ENCODE peak calls at places on chromosomes 4 and X, in four cellular contexts. One of them, this sample, is unnamed.

GRCh38 chr4:61996943-61997342 is 796.8 kb downstream of the ADGRL3 start:
- DNase-seq in NCI-H1436: no peak
- DNase-seq in effector memory CD8-positive, alpha-beta T cell: no peak
- DNase-seq in osteocyte: no peak
- DNase-seq in this sample: no peak

GRCh38 chrX:134676440-134676839 is 18.2 kb upstream of the PLAC1 start:
- DNase-seq in NCI-H1436: no peak
- DNase-seq in effector memory CD8-positive, alpha-beta T cell: no peak
- DNase-seq in osteocyte: no peak
- DNase-seq in this sample: no peak

GRCh38 chrX:73215263-73215662 is 612 bp upstream of the NAP1L2 start:
- DNase-seq in NCI-H1436: no peak
- DNase-seq in effector memory CD8-positive, alpha-beta T cell: no peak
- DNase-seq in osteocyte: no peak
- DNase-seq in this sample: peak; percentile 48

GRCh38 chr4:35725131-35725530 is 519.2 kb downstream of the ARAP2 start:
- DNase-seq in NCI-H1436: no peak
- DNase-seq in effector memory CD8-positive, alpha-beta T cell: no peak
- DNase-seq in osteocyte: no peak
- DNase-seq in this sample: no peak

GRCh38 chr4:175540732-175541131 is 271.3 kb downstream of the GPM6A start:
- DNase-seq in NCI-H1436: no peak
- DNase-seq in effector memory CD8-positive, alpha-beta T cell: no peak
- DNase-seq in osteocyte: no peak
- DNase-seq in this sample: no peak

GRCh38 chrX:111095974-111096870 is at the start of gene PAK3:
- DNase-seq in NCI-H1436: peak; percentile 80
- DNase-seq in effector memory CD8-positive, alpha-beta T cell: no peak
- DNase-seq in osteocyte: no peak
- DNase-seq in this sample: no peak

GRCh38 chr4:85151786-85152185 is 185.3 kb upstream of the WDFY3 start:
- DNase-seq in NCI-H1436: no peak
- DNase-seq in effector memory CD8-positive, alpha-beta T cell: no peak
- DNase-seq in osteocyte: no peak
- DNase-seq in this sample: no peak

GRCh38 chrX:104565791-104566687 is at the start of gene IL1RAPL2:
- DNase-seq in NCI-H1436: no peak
- DNase-seq in effector memory CD8-positive, alpha-beta T cell: no peak
- DNase-seq in osteocyte: no peak
- DNase-seq in this sample: no peak

GRCh38 chr4:25437951-25438350 is 60.9 kb downstream of the ANAPC4 start:
- DNase-seq in NCI-H1436: no peak
- DNase-seq in effector memory CD8-positive, alpha-beta T cell: no peak
- DNase-seq in osteocyte: peak; percentile 38
- DNase-seq in this sample: no peak

GRCh38 chr4:186934841-186935443 is 211.3 kb upstream of the FAT1 start:
- DNase-seq in NCI-H1436: no peak
- DNase-seq in effector memory CD8-positive, alpha-beta T cell: no peak
- DNase-seq in osteocyte: no peak
- DNase-seq in this sample: no peak

GRCh38 chr4:76023381-76023780 is at the start of gene CXCL10:
- DNase-seq in NCI-H1436: no peak
- DNase-seq in effector memory CD8-positive, alpha-beta T cell: no peak
- DNase-seq in osteocyte: no peak
- DNase-seq in this sample: no peak

GRCh38 chrX:47351706-47352105 is 18.7 kb upstream of the ZNF157 start:
- DNase-seq in NCI-H1436: no peak
- DNase-seq in effector memory CD8-positive, alpha-beta T cell: no peak
- DNase-seq in osteocyte: no peak
- DNase-seq in this sample: no peak

GRCh38 chrX:134388161-134389109 is 71.5 kb upstream of the HPRT1 start:
- DNase-seq in NCI-H1436: no peak
- DNase-seq in effector memory CD8-positive, alpha-beta T cell: no peak
- DNase-seq in osteocyte: no peak
- DNase-seq in this sample: no peak

GRCh38 chrX:154738013-154738738 is 12.7 kb downstream of the GAB3 start:
- DNase-seq in NCI-H1436: no peak
- DNase-seq in effector memory CD8-positive, alpha-beta T cell: no peak
- DNase-seq in osteocyte: no peak
- DNase-seq in this sample: no peak

GRCh38 chr4:103204114-103204513 is 6.0 kb upstream of the CENPE start:
- DNase-seq in NCI-H1436: peak; percentile 3
- DNase-seq in effector memory CD8-positive, alpha-beta T cell: no peak
- DNase-seq in osteocyte: no peak
- DNase-seq in this sample: no peak

GRCh38 chrX:38126179-38126578 is 94.5 kb downstream of the SRPX start:
- DNase-seq in NCI-H1436: no peak
- DNase-seq in effector memory CD8-positive, alpha-beta T cell: no peak
- DNase-seq in osteocyte: no peak
- DNase-seq in this sample: no peak

GRCh38 chrX:39244146-39244545 is 442.9 kb downstream of the MID1IP1 start:
- DNase-seq in NCI-H1436: no peak
- DNase-seq in effector memory CD8-positive, alpha-beta T cell: no peak
- DNase-seq in osteocyte: no peak
- DNase-seq in this sample: no peak

GRCh38 chr4:110096406-110096805 is 102.0 kb downstream of the ELOVL6 start:
- DNase-seq in NCI-H1436: no peak
- DNase-seq in effector memory CD8-positive, alpha-beta T cell: no peak
- DNase-seq in osteocyte: no peak
- DNase-seq in this sample: no peak

This sample was measured in C1 segment of cervical spinal cord.